ENCODE peak calls at places on chromosomes 11 and 22, in seven cellular contexts. One of them, this sample, is unnamed.

GRCh38 chr11:27497284-27497866 is 9.2 kb downstream of the LIN7C start:
- DNase-seq in suprapubic skin: no peak
- DNase-seq in NB4: peak
- DNase-seq in heart left ventricle: no peak
- DNase-seq in lower leg skin: no peak
- DNase-seq in IMR-90: peak
- DNase-seq in transverse colon: no peak
- DNase-seq in this sample: peak

GRCh38 chr22:42489000-42489399 is 30.6 kb downstream of the RRP7A start:
- DNase-seq in suprapubic skin: no peak
- DNase-seq in NB4: no peak
- DNase-seq in heart left ventricle: no peak
- DNase-seq in lower leg skin: no peak
- DNase-seq in IMR-90: no peak
- DNase-seq in transverse colon: no peak
- DNase-seq in this sample: no peak

GRCh38 chr22:26127126-26127525 is 42.1 kb upstream of the SEZ6L start:
- DNase-seq in suprapubic skin: no peak
- DNase-seq in NB4: no peak
- DNase-seq in heart left ventricle: no peak
- DNase-seq in lower leg skin: no peak
- DNase-seq in IMR-90: no peak
- DNase-seq in transverse colon: no peak
- DNase-seq in this sample: no peak

GRCh38 chr11:112247198-112247597 is 13.5 kb downstream of the PLET1 start:
- DNase-seq in suprapubic skin: no peak
- DNase-seq in NB4: no peak
- DNase-seq in heart left ventricle: no peak
- DNase-seq in lower leg skin: no peak
- DNase-seq in IMR-90: peak
- DNase-seq in transverse colon: no peak
- DNase-seq in this sample: no peak

GRCh38 chr11:65811764-65812475 is 21.8 kb upstream of the SNX32 start:
- DNase-seq in suprapubic skin: no peak
- DNase-seq in NB4: no peak
- DNase-seq in heart left ventricle: no peak
- DNase-seq in lower leg skin: no peak
- DNase-seq in IMR-90: no peak
- DNase-seq in transverse colon: no peak
- DNase-seq in this sample: no peak

GRCh38 chr11:67367836-67368227 is 5.6 kb downstream of the CLCF1 start:
- DNase-seq in suprapubic skin: no peak
- DNase-seq in NB4: no peak
- DNase-seq in heart left ventricle: no peak
- DNase-seq in lower leg skin: no peak
- DNase-seq in IMR-90: no peak
- DNase-seq in transverse colon: no peak
- DNase-seq in this sample: no peak

GRCh38 chr11:132496341-132496740 is 1036.0 kb downstream of the OPCML start:
- DNase-seq in suprapubic skin: no peak
- DNase-seq in NB4: no peak
- DNase-seq in heart left ventricle: no peak
- DNase-seq in lower leg skin: no peak
- DNase-seq in IMR-90: no peak
- DNase-seq in transverse colon: no peak
- DNase-seq in this sample: no peak

GRCh38 chr11:12411806-12412727 is 34.7 kb downstream of the PARVA start:
- DNase-seq in suprapubic skin: no peak
- DNase-seq in NB4: peak
- DNase-seq in heart left ventricle: peak
- DNase-seq in lower leg skin: no peak
- DNase-seq in IMR-90: peak
- DNase-seq in transverse colon: peak
- DNase-seq in this sample: peak

GRCh38 chr11:76158394-76159302 is 47.7 kb downstream of the WNT11 start:
- DNase-seq in suprapubic skin: no peak
- DNase-seq in NB4: no peak
- DNase-seq in heart left ventricle: peak
- DNase-seq in lower leg skin: no peak
- DNase-seq in IMR-90: no peak
- DNase-seq in transverse colon: no peak
- DNase-seq in this sample: no peak

GRCh38 chr11:64355078-64355940 is 3.7 kb upstream of the RPS6KA4 start:
- DNase-seq in suprapubic skin: no peak
- DNase-seq in NB4: peak
- DNase-seq in heart left ventricle: peak
- DNase-seq in lower leg skin: peak
- DNase-seq in IMR-90: peak
- DNase-seq in transverse colon: peak
- DNase-seq in this sample: peak

GRCh38 chr11:1927151-1928037 is 7.9 kb downstream of the TNNT3 start:
- DNase-seq in suprapubic skin: peak
- DNase-seq in NB4: no peak
- DNase-seq in heart left ventricle: peak
- DNase-seq in lower leg skin: no peak
- DNase-seq in IMR-90: no peak
- DNase-seq in transverse colon: no peak
- DNase-seq in this sample: no peak

GRCh38 chr11:9462806-9463537 is 2.2 kb downstream of the ZNF143 start:
- DNase-seq in suprapubic skin: no peak
- DNase-seq in NB4: peak
- DNase-seq in heart left ventricle: no peak
- DNase-seq in lower leg skin: no peak
- DNase-seq in IMR-90: no peak
- DNase-seq in transverse colon: no peak
- DNase-seq in this sample: peak

GRCh38 chr11:62830904-62831519 is 839 bp downstream of the STX5 start:
- DNase-seq in suprapubic skin: no peak
- DNase-seq in NB4: peak
- DNase-seq in heart left ventricle: no peak
- DNase-seq in lower leg skin: no peak
- DNase-seq in IMR-90: no peak
- DNase-seq in transverse colon: no peak
- DNase-seq in this sample: peak

GRCh38 chr11:75239551-75240290 is 853 bp upstream of the TPBGL start:
- DNase-seq in suprapubic skin: peak
- DNase-seq in NB4: no peak
- DNase-seq in heart left ventricle: no peak
- DNase-seq in lower leg skin: no peak
- DNase-seq in IMR-90: no peak
- DNase-seq in transverse colon: no peak
- DNase-seq in this sample: no peak

GRCh38 chr11:45755281-45755859 is 49.6 kb upstream of the SLC35C1 start:
- DNase-seq in suprapubic skin: no peak
- DNase-seq in NB4: peak
- DNase-seq in heart left ventricle: no peak
- DNase-seq in lower leg skin: no peak
- DNase-seq in IMR-90: no peak
- DNase-seq in transverse colon: no peak
- DNase-seq in this sample: no peak

GRCh38 chr11:121478895-121479281 is 26.1 kb upstream of the SORL1-AS1 start:
- DNase-seq in suprapubic skin: no peak
- DNase-seq in NB4: peak
- DNase-seq in heart left ventricle: no peak
- DNase-seq in lower leg skin: no peak
- DNase-seq in IMR-90: no peak
- DNase-seq in transverse colon: no peak
- DNase-seq in this sample: no peak

GRCh38 chr11:85749884-85750283 is 61.1 kb downstream of the SYTL2 start:
- DNase-seq in suprapubic skin: no peak
- DNase-seq in NB4: no peak
- DNase-seq in heart left ventricle: no peak
- DNase-seq in lower leg skin: no peak
- DNase-seq in IMR-90: no peak
- DNase-seq in transverse colon: no peak
- DNase-seq in this sample: no peak

GRCh38 chr11:121104223-121104831 is 3.3 kb downstream of the TECTA start:
- DNase-seq in suprapubic skin: no peak
- DNase-seq in NB4: no peak
- DNase-seq in heart left ventricle: no peak
- DNase-seq in lower leg skin: no peak
- DNase-seq in IMR-90: no peak
- DNase-seq in transverse colon: no peak
- DNase-seq in this sample: peak

GRCh38 chr11:36398261-36398953 is 102.3 kb downstream of the PRR5L start:
- DNase-seq in suprapubic skin: no peak
- DNase-seq in NB4: no peak
- DNase-seq in heart left ventricle: no peak
- DNase-seq in lower leg skin: no peak
- DNase-seq in IMR-90: no peak
- DNase-seq in transverse colon: no peak
- DNase-seq in this sample: no peak

GRCh38 chr11:32420937-32421532 is 14.3 kb downstream of the WT1 start:
- DNase-seq in suprapubic skin: no peak
- DNase-seq in NB4: peak
- DNase-seq in heart left ventricle: peak
- DNase-seq in lower leg skin: no peak
- DNase-seq in IMR-90: no peak
- DNase-seq in transverse colon: no peak
- DNase-seq in this sample: peak

DNA sequence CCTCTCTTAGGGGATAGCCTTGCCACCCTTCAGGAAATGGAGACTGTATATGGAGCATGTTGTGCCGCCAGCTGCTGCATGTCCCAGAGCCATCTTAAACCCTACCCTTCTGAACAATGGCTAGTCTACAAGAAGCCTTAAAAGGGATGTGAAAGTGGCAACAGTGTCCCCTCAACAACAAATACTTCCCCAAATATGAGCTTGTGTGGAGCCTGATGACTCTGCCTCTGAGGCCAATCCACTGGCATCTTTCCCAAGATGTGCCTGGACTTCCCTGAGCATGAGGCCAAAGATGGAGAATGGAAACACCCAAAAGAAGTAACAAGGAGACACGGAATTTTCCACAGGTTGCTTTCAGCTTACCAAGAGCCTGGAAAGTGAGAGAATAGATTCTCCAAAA is 595 bp upstream of the MS4A7 start:
- DNase-seq in suprapubic skin: no peak
- DNase-seq in NB4: peak
- DNase-seq in heart left ventricle: peak
- DNase-seq in lower leg skin: peak
- DNase-seq in IMR-90: no peak
- DNase-seq in transverse colon: peak
- DNase-seq in this sample: no peak
- TF ChIP-seq POLR2A in suprapubic skin: no peak
- TF ChIP-seq POLR2A in NB4: no peak
- TF ChIP-seq POLR2A in heart left ventricle: no peak
- TF ChIP-seq POLR2A in lower leg skin: no peak
- TF ChIP-seq POLR2A in IMR-90: no peak
- TF ChIP-seq POLR2A in transverse colon: no peak
- TF ChIP-seq POLR2A in this sample: no peak

GRCh38 chr11:72233056-72233772 is 8.6 kb downstream of the INPPL1 start:
- DNase-seq in suprapubic skin: no peak
- DNase-seq in NB4: no peak
- DNase-seq in heart left ventricle: no peak
- DNase-seq in lower leg skin: peak
- DNase-seq in IMR-90: no peak
- DNase-seq in transverse colon: no peak
- DNase-seq in this sample: no peak

GRCh38 chr11:72230764-72231365 is 6.3 kb downstream of the INPPL1 start:
- DNase-seq in suprapubic skin: no peak
- DNase-seq in NB4: no peak
- DNase-seq in heart left ventricle: no peak
- DNase-seq in lower leg skin: no peak
- DNase-seq in IMR-90: no peak
- DNase-seq in transverse colon: no peak
- DNase-seq in this sample: no peak

GRCh38 chr11:72232260-72233055 is 7.9 kb downstream of the INPPL1 start:
- DNase-seq in suprapubic skin: no peak
- DNase-seq in NB4: no peak
- DNase-seq in heart left ventricle: no peak
- DNase-seq in lower leg skin: peak
- DNase-seq in IMR-90: no peak
- DNase-seq in transverse colon: no peak
- DNase-seq in this sample: no peak

GRCh38 chr11:72229925-72230763 is 5.6 kb downstream of the INPPL1 start:
- DNase-seq in suprapubic skin: no peak
- DNase-seq in NB4: no peak
- DNase-seq in heart left ventricle: no peak
- DNase-seq in lower leg skin: no peak
- DNase-seq in IMR-90: no peak
- DNase-seq in transverse colon: no peak
- DNase-seq in this sample: no peak

GRCh38 chr11:72231396-72232259 is 7.1 kb downstream of the INPPL1 start:
- DNase-seq in suprapubic skin: no peak
- DNase-seq in NB4: no peak
- DNase-seq in heart left ventricle: peak
- DNase-seq in lower leg skin: no peak
- DNase-seq in IMR-90: no peak
- DNase-seq in transverse colon: no peak
- DNase-seq in this sample: no peak
- TF ChIP-seq POLR2A in suprapubic skin: no peak
- TF ChIP-seq POLR2A in NB4: no peak
- TF ChIP-seq POLR2A in heart left ventricle: no peak
- TF ChIP-seq POLR2A in lower leg skin: no peak
- TF ChIP-seq POLR2A in IMR-90: no peak
- TF ChIP-seq POLR2A in transverse colon: no peak
- TF ChIP-seq POLR2A in this sample: no peak

GRCh38 chr22:49920859-49921258 is 2.4 kb downstream of the CRELD2 start:
- DNase-seq in suprapubic skin: no peak
- DNase-seq in NB4: no peak
- DNase-seq in heart left ventricle: no peak
- DNase-seq in lower leg skin: no peak
- DNase-seq in IMR-90: no peak
- DNase-seq in transverse colon: no peak
- DNase-seq in this sample: no peak
- TF ChIP-seq POLR2A in suprapubic skin: no peak
- TF ChIP-seq POLR2A in NB4: no peak
- TF ChIP-seq POLR2A in heart left ventricle: no peak
- TF ChIP-seq POLR2A in lower leg skin: no peak
- TF ChIP-seq POLR2A in IMR-90: no peak
- TF ChIP-seq POLR2A in transverse colon: no peak
- TF ChIP-seq POLR2A in this sample: no peak

DNA sequence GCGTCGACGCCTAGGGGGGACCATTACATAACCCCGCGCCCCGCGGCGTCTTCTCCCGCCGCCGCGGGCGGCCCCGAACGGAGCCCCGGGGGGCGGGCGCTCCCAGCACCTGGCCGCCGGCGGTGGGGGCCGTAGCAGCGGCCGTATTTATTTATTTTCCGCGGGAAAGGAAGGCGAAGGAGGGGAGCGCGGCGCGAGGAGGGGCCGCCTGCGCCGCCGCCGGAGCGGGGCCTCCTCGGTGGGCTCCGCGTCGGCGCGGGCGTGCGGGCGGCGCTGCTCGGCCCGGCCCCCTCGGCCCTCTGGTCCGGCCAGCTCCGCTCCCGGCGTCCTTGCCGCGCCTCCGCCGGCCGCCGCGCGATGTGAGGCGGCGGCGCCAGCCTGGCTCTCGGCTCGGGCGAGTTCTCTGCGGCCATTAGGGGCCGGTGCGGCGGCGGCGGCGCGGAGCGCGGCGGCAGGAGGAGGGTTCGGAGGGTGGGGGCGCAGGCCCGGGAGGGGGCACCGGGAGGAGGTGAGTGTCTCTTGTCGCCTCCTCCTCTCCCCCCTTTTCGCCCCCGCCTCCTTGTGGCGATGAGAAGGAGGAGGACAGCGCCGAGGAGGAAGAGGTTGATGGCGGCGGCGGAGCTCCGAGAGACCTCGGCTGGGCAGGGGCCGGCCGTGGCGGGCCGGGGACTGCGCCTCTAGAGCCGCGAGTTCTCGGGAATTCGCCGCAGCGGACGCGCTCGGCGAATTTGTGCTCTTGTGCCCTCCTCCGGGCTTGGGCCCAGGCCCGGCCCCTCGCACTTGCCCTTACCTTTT is at the start of gene EP300:
- DNase-seq in suprapubic skin: peak
- DNase-seq in NB4: peak
- DNase-seq in heart left ventricle: peak
- DNase-seq in lower leg skin: peak
- DNase-seq in IMR-90: peak
- DNase-seq in transverse colon: peak
- DNase-seq in this sample: peak
- TF ChIP-seq POLR2A in suprapubic skin: peak
- TF ChIP-seq POLR2A in NB4: peak
- TF ChIP-seq POLR2A in heart left ventricle: no peak
- TF ChIP-seq POLR2A in lower leg skin: peak
- TF ChIP-seq POLR2A in IMR-90: peak
- TF ChIP-seq POLR2A in transverse colon: peak
- TF ChIP-seq POLR2A in this sample: no peak